ENCODE peak calls at places on chromosome 10, in four cellular contexts. One of them, this sample, is unnamed.

GRCh38 chr10:74612195-74612594 is 214.2 kb upstream of the KAT6B start:
- DNase-seq in neural progenitor cell: no peak
- DNase-seq in GM23338: no peak
- DNase-seq in HAP-1: no peak
- DNase-seq in this sample: no peak

GRCh38 chr10:43315535-43316245 is 48.8 kb upstream of the RASGEF1A start:
- DNase-seq in HAP-1: no peak
- DNase-seq in GM23338: peak; percentile 36
- DNase-seq in neural progenitor cell: peak; percentile 39
- DNase-seq in this sample: no peak

GRCh38 chr10:56911906-56912480 is 550.9 kb upstream of the ZWINT start:
- DNase-seq in neural progenitor cell: no peak
- DNase-seq in HAP-1: no peak
- DNase-seq in GM23338: no peak
- DNase-seq in this sample: no peak

GRCh38 chr10:91694170-91694794 is 61.4 kb upstream of the PPP1R3C start:
- DNase-seq in HAP-1: peak; percentile 36
- DNase-seq in neural progenitor cell: peak; percentile 60
- DNase-seq in GM23338: peak; percentile 69
- DNase-seq in this sample: no peak

GRCh38 chr10:130854151-130854550 is 457.4 kb downstream of the TCERG1L start:
- DNase-seq in neural progenitor cell: no peak
- DNase-seq in HAP-1: no peak
- DNase-seq in GM23338: no peak
- DNase-seq in this sample: no peak

GRCh38 chr10:97703398-97704067 is 10.0 kb upstream of the MARVELD1 start:
- DNase-seq in HAP-1: no peak
- DNase-seq in GM23338: no peak
- DNase-seq in neural progenitor cell: no peak
- DNase-seq in this sample: no peak

GRCh38 chr10:86139066-86139657 is 227.4 kb downstream of the GRID1 start:
- DNase-seq in neural progenitor cell: peak; percentile 52
- DNase-seq in HAP-1: peak; percentile 73
- DNase-seq in GM23338: peak; percentile 64
- DNase-seq in this sample: peak; percentile 76

GRCh38 chr10:27998178-27998953 is 513 bp downstream of the ODAD2 start:
- DNase-seq in GM23338: peak; percentile 83
- DNase-seq in HAP-1: peak; percentile 76
- DNase-seq in neural progenitor cell: peak; percentile 73
- DNase-seq in this sample: peak; percentile 70

GRCh38 chr10:11798862-11799735 is 24.1 kb upstream of the PROSER2 start:
- DNase-seq in neural progenitor cell: peak; percentile 63
- DNase-seq in HAP-1: peak; percentile 37
- DNase-seq in GM23338: peak; percentile 65
- DNase-seq in this sample: peak; percentile 53

GRCh38 chr10:86661161-86662025 is 6.9 kb upstream of the LDB3 start:
- DNase-seq in neural progenitor cell: no peak
- DNase-seq in HAP-1: no peak
- DNase-seq in GM23338: no peak
- DNase-seq in this sample: no peak

GRCh38 chr10:87589653-87590052 is 70.0 kb upstream of the PAPSS2 start:
- DNase-seq in HAP-1: no peak
- DNase-seq in neural progenitor cell: no peak
- DNase-seq in GM23338: no peak
- DNase-seq in this sample: no peak

GRCh38 chr10:118710487-118710886 is 44.3 kb downstream of the CACUL1 start:
- DNase-seq in HAP-1: no peak
- DNase-seq in neural progenitor cell: no peak
- DNase-seq in GM23338: no peak
- DNase-seq in this sample: no peak

GRCh38 chr10:86372785-86373239 is 6.2 kb upstream of the GRID1 start:
- DNase-seq in HAP-1: peak; percentile 1
- DNase-seq in GM23338: no peak
- DNase-seq in neural progenitor cell: no peak
- DNase-seq in this sample: peak; percentile 20

GRCh38 chr10:3783721-3784432 is 1.1 kb downstream of the KLF6 start:
- DNase-seq in GM23338: peak; percentile 79
- DNase-seq in HAP-1: peak; percentile 80
- DNase-seq in neural progenitor cell: peak; percentile 83
- DNase-seq in this sample: peak; percentile 62

GRCh38 chr10:95382174-95382573 is 91.4 kb upstream of the PDLIM1 start:
- DNase-seq in neural progenitor cell: no peak
- DNase-seq in GM23338: no peak
- DNase-seq in HAP-1: no peak
- DNase-seq in this sample: no peak

GRCh38 chr10:46216836-46217748 is 69.7 kb upstream of the ANTXRL start:
- DNase-seq in HAP-1: no peak
- DNase-seq in GM23338: no peak
- DNase-seq in neural progenitor cell: no peak
- DNase-seq in this sample: peak; percentile 19

GRCh38 chr10:70602665-70603438 is at the start of gene PRF1:
- DNase-seq in neural progenitor cell: no peak
- DNase-seq in GM23338: no peak
- DNase-seq in HAP-1: no peak
- DNase-seq in this sample: no peak

GRCh38 chr10:4109469-4109868 is 324.5 kb upstream of the KLF6 start:
- DNase-seq in GM23338: no peak
- DNase-seq in neural progenitor cell: no peak
- DNase-seq in HAP-1: no peak
- DNase-seq in this sample: no peak

GRCh38 chr10:70274643-70275042 is 9.2 kb downstream of the NPFFR1 start:
- DNase-seq in HAP-1: no peak
- DNase-seq in neural progenitor cell: no peak
- DNase-seq in GM23338: no peak
- DNase-seq in this sample: no peak

GRCh38 chr10:70584941-70585544 is 17.5 kb downstream of the PRF1 start:
- DNase-seq in GM23338: peak; percentile 84
- DNase-seq in HAP-1: peak; percentile 45
- DNase-seq in neural progenitor cell: peak; percentile 80
- DNase-seq in this sample: peak; percentile 91

GRCh38 chr10:61271127-61271780 is 181.9 kb downstream of the TMEM26 start:
- DNase-seq in GM23338: peak; percentile 49
- DNase-seq in neural progenitor cell: no peak
- DNase-seq in HAP-1: no peak
- DNase-seq in this sample: no peak

GRCh38 chr10:91144961-91145360 is 75.5 kb upstream of the PCGF5 start:
- DNase-seq in HAP-1: no peak
- DNase-seq in neural progenitor cell: no peak
- DNase-seq in GM23338: no peak
- DNase-seq in this sample: no peak

GRCh38 chr10:119029613-119030420 is at the start of gene NANOS1:
- DNase-seq in GM23338: peak; percentile 58
- DNase-seq in HAP-1: peak; percentile 52
- DNase-seq in neural progenitor cell: peak; percentile 75
- DNase-seq in this sample: peak; percentile 53

GRCh38 chr10:10785627-10786333 is 231.9 kb upstream of the CELF2 start:
- DNase-seq in GM23338: peak; percentile 45
- DNase-seq in neural progenitor cell: no peak
- DNase-seq in HAP-1: no peak
- DNase-seq in this sample: no peak

GRCh38 chr10:78301891-78302738 is 268.5 kb downstream of the RPS24 start:
- DNase-seq in HAP-1: no peak
- DNase-seq in GM23338: peak; percentile 41
- DNase-seq in neural progenitor cell: no peak
- DNase-seq in this sample: peak; percentile 46

GRCh38 chr10:73969224-73969811 is 28.6 kb upstream of the VCL start:
- DNase-seq in HAP-1: no peak
- DNase-seq in GM23338: no peak
- DNase-seq in neural progenitor cell: no peak
- DNase-seq in this sample: no peak

GRCh38 chr10:72170733-72171132 is 45.1 kb upstream of the ANAPC16 start:
- DNase-seq in GM23338: no peak
- DNase-seq in HAP-1: no peak
- DNase-seq in neural progenitor cell: no peak
- DNase-seq in this sample: no peak

GRCh38 chr10:119357389-119358139 is 150.2 kb downstream of the GRK5 start:
- DNase-seq in GM23338: no peak
- DNase-seq in neural progenitor cell: no peak
- DNase-seq in HAP-1: no peak
- DNase-seq in this sample: no peak

GRCh38 chr10:79239930-79240713 is 107.1 kb upstream of the PPIF start:
- DNase-seq in neural progenitor cell: peak; percentile 90
- DNase-seq in GM23338: peak; percentile 88
- DNase-seq in HAP-1: peak; percentile 94
- DNase-seq in this sample: peak; percentile 84

GRCh38 chr10:60470091-60470490 is 80.4 kb upstream of the ANK3 start:
- DNase-seq in neural progenitor cell: no peak
- DNase-seq in HAP-1: no peak
- DNase-seq in GM23338: no peak
- DNase-seq in this sample: no peak

DNA sequence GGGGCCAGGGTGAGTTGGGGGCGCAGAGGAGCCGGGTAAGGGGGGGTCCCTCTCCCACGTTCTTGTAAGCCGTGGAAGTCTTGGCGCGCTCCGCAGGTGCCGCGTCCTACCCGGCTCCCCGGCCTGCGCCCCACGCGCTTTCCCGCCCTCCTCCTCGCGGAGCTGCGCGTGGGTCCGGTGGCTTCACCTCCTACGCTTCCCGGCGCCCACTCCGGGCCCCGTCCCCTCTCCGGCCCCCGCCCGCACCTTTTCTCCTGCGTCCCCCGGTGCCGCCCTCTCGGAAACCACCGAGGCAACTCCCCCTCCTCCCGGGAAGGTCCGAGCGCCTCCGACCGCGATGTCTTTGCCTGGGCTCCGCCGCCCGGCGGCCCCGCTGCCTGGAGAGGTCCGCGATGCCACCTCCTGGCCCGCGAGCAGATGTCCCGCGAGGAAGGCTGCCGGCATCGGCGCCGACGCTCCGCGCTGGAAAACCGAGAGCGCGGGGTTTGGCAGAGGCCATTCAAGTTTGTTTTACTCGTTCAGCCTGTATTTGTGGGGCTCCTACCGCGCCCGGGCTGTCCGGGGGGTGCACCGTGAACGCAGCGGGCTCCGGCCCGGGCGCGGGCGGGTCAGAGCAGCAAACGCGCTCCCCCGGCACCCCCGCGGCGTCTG is 2.4 kb upstream of the NKX6-2 start:
- DNase-seq in GM23338: peak; percentile 65
- DNase-seq in HAP-1: no peak
- DNase-seq in neural progenitor cell: peak; percentile 73
- DNase-seq in this sample: no peak
- H3K27me3 ChIP-seq in GM23338: peaks cover 69% of the 10 kb centered on the region
- H3K27me3 ChIP-seq in HAP-1: peaks cover 17% of the 10 kb centered on the region
- H3K27me3 ChIP-seq in neural progenitor cell: peaks cover 91% of the 10 kb centered on the region
- H3K27me3 ChIP-seq in this sample: peaks cover 61% of the 10 kb centered on the region

GRCh38 chr10:77101416-77101815 is 536.2 kb downstream of the KCNMA1 start:
- DNase-seq in GM23338: no peak
- DNase-seq in HAP-1: no peak
- DNase-seq in neural progenitor cell: no peak
- DNase-seq in this sample: no peak
- H3K27me3 ChIP-seq in GM23338: no peaks in the 10 kb centered on the region
- H3K27me3 ChIP-seq in HAP-1: no peaks in the 10 kb centered on the region
- H3K27me3 ChIP-seq in neural progenitor cell: no peaks in the 10 kb centered on the region
- H3K27me3 ChIP-seq in this sample: no peaks in the 10 kb centered on the region

GRCh38 chr10:93600861-93601773 is at the start of gene RBP4:
- DNase-seq in neural progenitor cell: peak; percentile 55
- DNase-seq in GM23338: peak; percentile 36
- DNase-seq in HAP-1: no peak
- DNase-seq in this sample: peak; percentile 33
- H3K27me3 ChIP-seq in neural progenitor cell: peaks cover 84% of the 10 kb centered on the region
- H3K27me3 ChIP-seq in GM23338: peaks cover 67% of the 10 kb centered on the region
- H3K27me3 ChIP-seq in HAP-1: peaks cover 32% of the 10 kb centered on the region
- H3K27me3 ChIP-seq in this sample: peaks cover 24% of the 10 kb centered on the region

DNA sequence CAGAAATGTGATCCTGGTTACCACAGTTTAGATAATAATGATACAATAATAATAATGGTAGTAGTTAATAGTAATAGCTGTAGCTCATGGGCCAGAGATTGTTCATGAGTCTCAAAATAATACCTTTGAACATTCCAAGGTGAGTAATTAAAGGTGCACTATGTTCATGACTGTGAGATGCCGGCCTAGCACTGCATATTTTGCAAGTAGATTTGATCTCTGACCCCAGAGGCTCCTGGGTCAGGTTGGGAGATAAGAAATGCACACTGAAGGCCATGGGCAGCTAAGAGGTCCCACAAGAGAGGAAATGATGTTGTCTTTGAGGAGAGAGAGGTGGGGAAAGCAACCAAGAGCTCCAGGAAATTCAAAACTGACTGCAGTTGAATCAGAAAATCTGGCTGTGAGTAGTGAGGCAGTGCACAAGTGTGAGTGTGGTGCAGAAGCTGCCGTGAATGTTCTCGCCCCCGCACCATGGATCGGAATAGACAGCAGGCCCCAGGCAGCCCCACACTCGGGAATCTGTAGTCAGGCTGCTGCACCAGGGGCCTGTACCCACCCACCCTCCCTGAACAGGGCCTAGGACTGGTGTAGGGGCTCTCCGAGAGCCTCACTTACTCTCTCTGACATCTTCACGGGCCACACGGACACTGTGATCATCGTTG is 11.9 kb downstream of the CPXM2 start:
- DNase-seq in GM23338: no peak
- DNase-seq in neural progenitor cell: no peak
- DNase-seq in HAP-1: no peak
- DNase-seq in this sample: no peak
- H3K27me3 ChIP-seq in GM23338: no peaks in the 10 kb centered on the region
- H3K27me3 ChIP-seq in neural progenitor cell: no peaks in the 10 kb centered on the region
- H3K27me3 ChIP-seq in HAP-1: no peaks in the 10 kb centered on the region
- H3K27me3 ChIP-seq in this sample: no peaks in the 10 kb centered on the region

GRCh38 chr10:23694446-23694920 is 255.6 kb downstream of the OTUD1 start:
- DNase-seq in HAP-1: no peak
- DNase-seq in neural progenitor cell: peak; percentile 78
- DNase-seq in GM23338: peak; percentile 74
- DNase-seq in this sample: peak; percentile 65
- H3K27me3 ChIP-seq in HAP-1: peaks cover 25% of the 10 kb centered on the region
- H3K27me3 ChIP-seq in neural progenitor cell: peaks cover 100% of the 10 kb centered on the region
- H3K27me3 ChIP-seq in GM23338: peaks cover 92% of the 10 kb centered on the region
- H3K27me3 ChIP-seq in this sample: peaks cover 45% of the 10 kb centered on the region

GRCh38 chr10:22479419-22479818 is 134.1 kb downstream of the SPAG6 start:
- DNase-seq in GM23338: no peak
- DNase-seq in HAP-1: no peak
- DNase-seq in neural progenitor cell: no peak
- DNase-seq in this sample: no peak
- H3K27me3 ChIP-seq in GM23338: peaks cover 81% of the 10 kb centered on the region
- H3K27me3 ChIP-seq in HAP-1: peaks cover 10% of the 10 kb centered on the region
- H3K27me3 ChIP-seq in neural progenitor cell: peaks cover 77% of the 10 kb centered on the region
- H3K27me3 ChIP-seq in this sample: peaks cover 52% of the 10 kb centered on the region

DNA sequence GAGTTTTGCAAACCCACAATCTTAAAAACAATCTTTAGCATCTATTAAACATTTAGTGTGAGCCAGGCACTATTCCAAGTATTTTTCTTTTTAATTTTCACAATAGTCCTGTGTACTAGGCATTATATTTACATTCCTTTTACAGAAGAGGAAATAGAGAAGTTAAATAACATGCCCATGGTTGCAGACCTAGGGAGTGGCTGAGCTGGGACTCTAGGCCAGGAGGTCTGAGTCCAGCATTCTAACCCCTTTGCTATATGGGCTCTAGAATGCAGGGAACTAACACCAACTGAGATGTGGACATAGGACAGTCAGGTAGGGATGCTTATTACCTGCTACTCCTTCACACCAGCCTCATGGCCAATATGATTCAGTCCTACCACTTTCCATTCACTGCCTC is 243.8 kb downstream of the XPNPEP1 start:
- DNase-seq in HAP-1: no peak
- DNase-seq in neural progenitor cell: no peak
- DNase-seq in GM23338: no peak
- DNase-seq in this sample: no peak
- H3K27me3 ChIP-seq in HAP-1: no peaks in the 10 kb centered on the region
- H3K27me3 ChIP-seq in neural progenitor cell: no peaks in the 10 kb centered on the region
- H3K27me3 ChIP-seq in GM23338: no peaks in the 10 kb centered on the region
- H3K27me3 ChIP-seq in this sample: no peaks in the 10 kb centered on the region

GRCh38 chr10:100866010-100866409 is 46.8 kb upstream of the SLF2 start:
- DNase-seq in neural progenitor cell: no peak
- DNase-seq in GM23338: no peak
- DNase-seq in HAP-1: no peak
- DNase-seq in this sample: no peak
- H3K27me3 ChIP-seq in neural progenitor cell: peaks cover 87% of the 10 kb centered on the region
- H3K27me3 ChIP-seq in GM23338: peaks cover 38% of the 10 kb centered on the region
- H3K27me3 ChIP-seq in HAP-1: peaks cover 14% of the 10 kb centered on the region
- H3K27me3 ChIP-seq in this sample: peaks cover 11% of the 10 kb centered on the region

GRCh38 chr10:5976689-5977470 is 463 bp downstream of the IL15RA start:
- DNase-seq in neural progenitor cell: peak; percentile 58
- DNase-seq in HAP-1: peak; percentile 21
- DNase-seq in GM23338: peak; percentile 57
- DNase-seq in this sample: peak; percentile 57
- H3K27me3 ChIP-seq in neural progenitor cell: peaks cover 97% of the 10 kb centered on the region
- H3K27me3 ChIP-seq in HAP-1: peaks cover 23% of the 10 kb centered on the region
- H3K27me3 ChIP-seq in GM23338: peaks cover 55% of the 10 kb centered on the region
- H3K27me3 ChIP-seq in this sample: peaks cover 10% of the 10 kb centered on the region

This sample was measured in H9.